ENCODE peak calls at places on chromosomes 6 and 20, in ten cellular contexts. H, P, E, Y, Z, X, F, W, Q and O are unnamed samples.

GRCh38 chr6:148502083-148502772 is 159.6 kb downstream of the SASH1 start:
- DNase-seq in H (no peak), P (no peak), E (peak), Y (no peak), Z (no peak), X (peak), F (no peak), W (no peak), Q (no peak), O (peak)

GRCh38 chr20:1907586-1907985 is 12.4 kb downstream of the SIRPA start:
- DNase-seq in H (no peak), P (no peak), E (no peak), Y (no peak), Z (no peak), X (no peak), F (no peak), W (no peak), Q (no peak), O (no peak)

GRCh38 chr6:113856571-113857564 is at the start of gene MARCKS:
- DNase-seq in H (no peak), P (peak), E (peak), Y (peak), Z (peak), X (peak), F (peak), W (peak), Q (no peak), O (peak)

GRCh38 chr6:158708239-158708638 is 58.4 kb downstream of the SYTL3 start:
- DNase-seq in H (no peak), P (peak), E (peak), Y (no peak), Z (no peak), X (no peak), F (no peak), W (no peak), Q (no peak), O (no peak)

GRCh38 chr20:40497781-40498691 is 191.0 kb downstream of the MAFB start:
- DNase-seq in H (no peak), P (no peak), E (peak), Y (peak), Z (no peak), X (peak), F (no peak), W (no peak), Q (no peak), O (peak)

GRCh38 chr6:21005816-21006553 is 471.7 kb downstream of the CDKAL1 start:
- DNase-seq in H (no peak), P (no peak), E (no peak), Y (no peak), Z (peak), X (no peak), F (peak), W (peak), Q (no peak), O (no peak)

GRCh38 chr6:4210619-4211419 is 75.4 kb upstream of the ECI2 start:
- DNase-seq in H (peak), P (peak), E (no peak), Y (peak), Z (peak), X (peak), F (peak), W (peak), Q (peak), O (no peak)

GRCh38 chr6:25137497-25137896 is 141.7 kb upstream of the CARMIL1 start:
- DNase-seq in H (no peak), P (no peak), E (no peak), Y (no peak), Z (no peak), X (no peak), F (no peak), W (no peak), Q (no peak), O (no peak)

GRCh38 chr20:23160536-23161243 is 74.6 kb upstream of the CD93 start:
- DNase-seq in H (peak), P (peak), E (no peak), Y (no peak), Z (no peak), X (no peak), F (no peak), W (no peak), Q (no peak), O (no peak)

GRCh38 chr6:169470790-169471189 is 217.1 kb upstream of the THBS2 start:
- DNase-seq in H (no peak), P (no peak), E (no peak), Y (no peak), Z (no peak), X (no peak), F (no peak), W (no peak), Q (no peak), O (no peak)

GRCh38 chr20:434661-435419 is 26.7 kb downstream of the RBCK1 start:
- DNase-seq in H (no peak), P (no peak), E (no peak), Y (no peak), Z (no peak), X (no peak), F (no peak), W (no peak), Q (no peak), O (no peak)

GRCh38 chr6:142821860-142822259 is 123.1 kb downstream of the HIVEP2 start:
- DNase-seq in H (no peak), P (no peak), E (no peak), Y (no peak), Z (no peak), X (no peak), F (no peak), W (no peak), Q (no peak), O (no peak)

GRCh38 chr6:41161380-41161779 is 1.5 kb downstream of the TREM2 start:
- DNase-seq in H (peak), P (no peak), E (no peak), Y (no peak), Z (no peak), X (no peak), F (no peak), W (no peak), Q (no peak), O (no peak)

GRCh38 chr6:1027109-1027794 is 284.6 kb upstream of the FOXQ1 start:
- DNase-seq in H (no peak), P (no peak), E (no peak), Y (no peak), Z (no peak), X (no peak), F (no peak), W (peak), Q (no peak), O (no peak)

GRCh38 chr6:113936093-113936934 is 34.6 kb downstream of the HDAC2 start:
- DNase-seq in H (no peak), P (no peak), E (no peak), Y (no peak), Z (peak), X (no peak), F (peak), W (peak), Q (no peak), O (no peak)

GRCh38 chr6:168384045-168385038 is 56.6 kb upstream of the SMOC2 start:
- DNase-seq in H (no peak), P (no peak), E (peak), Y (no peak), Z (no peak), X (no peak), F (no peak), W (no peak), Q (no peak), O (no peak)

GRCh38 chr20:57708694-57709673 is 831 bp downstream of the PMEPA1 start:
- DNase-seq in H (no peak), P (no peak), E (peak), Y (no peak), Z (no peak), X (no peak), F (peak), W (no peak), Q (no peak), O (no peak)

GRCh38 chr20:35901678-35902544 is 52.4 kb downstream of the SCAND1 start:
- DNase-seq in H (no peak), P (no peak), E (no peak), Y (no peak), Z (peak), X (no peak), F (no peak), W (peak), Q (no peak), O (no peak)

GRCh38 chr6:47922391-47922790 is 140.6 kb downstream of the OPN5 start:
- DNase-seq in H (no peak), P (no peak), E (no peak), Y (no peak), Z (no peak), X (no peak), F (no peak), W (no peak), Q (no peak), O (no peak)

GRCh38 chr20:41697861-41698559 is 79.8 kb upstream of the CHD6 start:
- DNase-seq in H (no peak), P (no peak), E (no peak), Y (no peak), Z (peak), X (no peak), F (peak), W (peak), Q (no peak), O (no peak)

GRCh38 chr20:37516697-37517370 is 4.2 kb upstream of the NNAT start:
- DNase-seq in H (no peak), P (peak), E (no peak), Y (peak), Z (no peak), X (no peak), F (no peak), W (no peak), Q (no peak), O (no peak)

GRCh38 chr6:118940770-118941169 is 5.8 kb upstream of the MCM9 start:
- DNase-seq in H (no peak), P (peak), E (peak), Y (no peak), Z (no peak), X (no peak), F (no peak), W (no peak), Q (no peak), O (no peak)

GRCh38 chr6:7085911-7086310 is 21.9 kb upstream of the RREB1 start:
- DNase-seq in H (no peak), P (peak), E (peak), Y (peak), Z (no peak), X (no peak), F (peak), W (no peak), Q (no peak), O (no peak)

GRCh38 chr6:168030881-168031280 is 33.4 kb downstream of the KIF25 start:
- DNase-seq in H (peak), P (no peak), E (no peak), Y (no peak), Z (no peak), X (no peak), F (no peak), W (no peak), Q (no peak), O (no peak)

GRCh38 chr6:35297541-35298481 is at the start of gene DEF6:
- DNase-seq in H (no peak), P (peak), E (peak), Y (peak), Z (peak), X (peak), F (peak), W (peak), Q (peak), O (peak)

GRCh38 chr6:15481414-15481813 is 181.4 kb downstream of the DTNBP1 start:
- DNase-seq in H (no peak), P (no peak), E (no peak), Y (no peak), Z (no peak), X (no peak), F (no peak), W (no peak), Q (no peak), O (no peak)

GRCh38 chr6:43283514-43283901 is 14.6 kb upstream of the SLC22A7 start:
- DNase-seq in H (no peak), P (no peak), E (no peak), Y (no peak), Z (no peak), X (no peak), F (no peak), W (no peak), Q (no peak), O (no peak)
- TF ChIP-seq EP300 in H (no peak), P (no peak), E (no peak), Y (no peak), Z (no peak), X (no peak), F (no peak), W (no peak), Q (no peak), O (no peak)

GRCh38 chr20:46168438-46168837 is 50.3 kb downstream of the CD40 start:
- DNase-seq in H (no peak), P (no peak), E (no peak), Y (no peak), Z (no peak), X (no peak), F (no peak), W (no peak), Q (no peak), O (no peak)
- H3K4me3 ChIP-seq in H (no peak), P (no peak), E (no peak), Y (no peak), Z (no peak), X (no peak), F (no peak), W (no peak), Q (no peak), O (no peak)

DNA sequence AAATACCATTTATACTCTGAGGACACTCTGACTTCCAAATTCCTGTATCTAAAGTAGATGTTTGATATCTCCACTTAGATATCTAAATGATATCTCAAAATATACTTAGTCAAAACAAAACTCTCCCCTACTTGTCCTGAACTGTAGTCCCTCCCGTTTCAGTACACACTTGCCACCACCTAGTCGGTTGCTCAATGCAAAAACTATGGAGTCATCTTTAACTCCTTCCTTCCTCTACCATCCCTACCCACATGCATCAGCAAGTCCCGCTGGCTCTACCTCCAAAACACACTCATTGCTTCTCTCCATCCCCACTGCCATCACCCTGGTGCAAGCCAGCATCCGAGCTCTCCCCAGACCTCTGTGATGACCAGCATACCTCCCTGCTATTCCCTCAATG is 13.2 kb downstream of the STX7 start:
- DNase-seq in H (no peak), P (no peak), E (no peak), Y (no peak), Z (no peak), X (no peak), F (no peak), W (no peak), Q (no peak), O (no peak)
- TF ChIP-seq EP300 in H (no peak), P (no peak), E (no peak), Y (no peak), Z (no peak), X (no peak), F (no peak), W (no peak), Q (no peak), O (no peak)

DNA sequence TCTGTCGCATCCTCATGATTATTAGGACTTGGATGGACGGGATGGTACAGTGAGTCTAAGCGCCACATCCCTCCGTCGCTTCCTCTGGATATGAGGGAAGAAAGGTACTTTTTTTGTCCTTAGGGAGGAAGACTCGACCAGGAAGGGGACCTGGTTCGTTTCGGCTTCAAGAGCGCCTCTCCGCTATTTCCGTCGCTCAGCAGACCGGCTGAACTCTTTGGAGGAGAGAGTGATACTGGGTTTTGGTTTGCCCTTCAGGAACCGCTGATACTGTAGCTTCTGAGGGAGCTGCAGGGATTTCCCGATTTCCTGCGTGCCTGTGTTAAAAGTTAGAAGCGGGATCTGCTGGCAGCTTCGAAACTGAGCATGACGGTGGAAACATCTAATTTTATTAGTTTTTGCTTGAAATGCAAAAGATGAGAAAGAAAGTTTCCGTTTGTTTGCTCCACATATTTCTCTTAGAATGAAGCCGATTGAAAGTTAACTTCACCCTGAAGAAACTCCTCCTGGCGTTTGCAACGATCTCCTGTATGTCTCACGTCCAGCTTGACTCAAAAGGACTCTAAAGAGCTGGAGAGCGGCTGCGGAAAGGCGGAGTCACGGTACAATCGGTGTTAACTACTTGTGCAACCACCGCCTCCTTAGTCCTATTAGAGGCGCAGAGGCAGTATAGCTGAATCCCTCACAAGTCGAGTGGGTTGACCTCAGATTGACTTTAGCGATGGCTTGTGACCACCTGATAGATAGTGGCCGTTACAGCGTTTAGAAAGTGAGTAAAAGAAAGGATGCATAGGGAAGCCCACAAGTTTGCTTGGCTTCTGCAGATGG is 129.4 kb downstream of the TRIM27 start:
- DNase-seq in H (no peak), P (no peak), E (no peak), Y (no peak), Z (peak), X (no peak), F (no peak), W (peak), Q (no peak), O (no peak)
- H3K4me3 ChIP-seq in H (peak), P (no peak), E (no peak), Y (no peak), Z (peak), X (no peak), F (peak), W (peak), Q (peak), O (no peak)

GRCh38 chr6:43221046-43221773 is 8.1 kb downstream of the DNPH1 start:
- DNase-seq in H (no peak), P (peak), E (peak), Y (no peak), Z (no peak), X (no peak), F (no peak), W (no peak), Q (no peak), O (no peak)
- TF ChIP-seq EP300 in H (no peak), P (no peak), E (no peak), Y (no peak), Z (no peak), X (no peak), F (no peak), W (no peak), Q (no peak), O (no peak)

GRCh38 chr20:44182135-44182765 is 4.7 kb downstream of the JPH2 start:
- DNase-seq in H (no peak), P (no peak), E (no peak), Y (no peak), Z (no peak), X (no peak), F (no peak), W (no peak), Q (no peak), O (peak)

GRCh38 chr20:44181611-44182010 is 5.4 kb downstream of the JPH2 start:
- DNase-seq in H (no peak), P (no peak), E (no peak), Y (no peak), Z (no peak), X (no peak), F (no peak), W (no peak), Q (no peak), O (peak)

GRCh38 chr20:44183282-44183681 is 3.7 kb downstream of the JPH2 start:
- DNase-seq in H (no peak), P (no peak), E (peak), Y (no peak), Z (no peak), X (no peak), F (no peak), W (no peak), Q (no peak), O (no peak)

GRCh38 chr20:44182863-44183262 is 4.1 kb downstream of the JPH2 start:
- DNase-seq in H (no peak), P (no peak), E (no peak), Y (no peak), Z (no peak), X (no peak), F (no peak), W (no peak), Q (no peak), O (no peak)

DNA sequence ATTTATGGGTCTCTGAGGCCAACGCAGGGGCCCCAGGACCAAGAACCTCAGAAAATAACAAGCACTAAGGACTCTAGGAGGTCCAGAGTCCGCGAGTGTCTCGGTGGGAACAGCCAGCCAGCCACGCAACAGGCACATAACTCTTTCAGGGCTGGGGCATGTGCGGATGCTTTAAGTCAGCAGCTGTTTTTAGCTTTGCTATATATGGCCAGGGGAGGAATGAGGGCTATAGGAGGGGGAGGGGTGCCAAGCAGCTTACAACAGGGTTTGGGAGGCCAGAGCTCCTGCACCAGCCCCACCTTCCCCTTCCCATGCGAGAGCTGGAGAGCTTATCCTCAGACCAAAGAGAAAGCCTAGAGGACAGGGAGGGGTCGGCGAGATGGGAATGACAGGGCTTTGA is 6.2 kb downstream of the JPH2 start:
- DNase-seq in H (no peak), P (no peak), E (peak), Y (peak), Z (no peak), X (no peak), F (no peak), W (no peak), Q (peak), O (no peak)
- H3K4me3 ChIP-seq in H (peak), P (peak), E (peak), Y (no peak), Z (no peak), X (no peak), F (no peak), W (no peak), Q (no peak), O (no peak)

GRCh38 chr6:82711105-82711829 is 347.6 kb downstream of the TPBG start:
- DNase-seq in H (no peak), P (no peak), E (no peak), Y (no peak), Z (no peak), X (no peak), F (no peak), W (no peak), Q (no peak), O (no peak)

GRCh38 chr6:82711992-82712788 is 348.6 kb downstream of the TPBG start:
- DNase-seq in H (no peak), P (no peak), E (no peak), Y (no peak), Z (no peak), X (peak), F (no peak), W (no peak), Q (no peak), O (no peak)

DNA sequence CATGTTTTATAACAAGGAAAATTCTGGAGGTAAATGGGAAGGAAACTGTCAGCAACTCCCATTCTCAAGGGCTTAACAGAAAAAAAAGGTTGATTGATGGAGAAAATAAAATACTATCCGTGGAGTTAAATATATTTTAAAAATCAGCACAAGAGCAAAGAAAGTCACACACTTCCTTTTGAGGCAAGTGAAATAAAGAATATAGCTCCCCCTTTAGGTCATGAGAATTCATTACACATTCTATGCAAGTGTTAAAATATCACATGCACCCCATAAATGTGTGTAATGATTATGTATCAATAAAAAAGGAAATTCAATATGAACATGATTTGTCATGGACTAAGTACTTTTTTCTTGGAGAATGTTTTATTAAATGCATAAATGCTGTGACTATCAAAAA is 349.2 kb downstream of the TPBG start:
- DNase-seq in H (no peak), P (no peak), E (no peak), Y (no peak), Z (no peak), X (no peak), F (peak), W (no peak), Q (no peak), O (no peak)
- TF ChIP-seq EP300 in H (no peak), P (no peak), E (no peak), Y (no peak), Z (no peak), X (no peak), F (no peak), W (no peak), Q (no peak), O (no peak)